ENCODE peak calls at places on chromosomes 7 and 10, in ten cellular contexts. A is A549, X is esophagus squamous epithelium, P is sigmoid colon, Q is IMR-90, G is K562, K is endothelial cell of umbilical vein, T is ovary, B is spleen, S is gastrocnemius medialis. C is an unnamed sample.

GRCh38 chr10:91374054-91374453 is 36.1 kb upstream of the HECTD2 start:
- DNase-seq in A (no peak), X (no peak), P (no peak), Q (no peak), G (no peak), K (no peak), T (no peak), B (no peak), S (no peak), C (no peak)

GRCh38 chr7:138008588-138009349 is 6.9 kb upstream of the CREB3L2 start:
- DNase-seq in A (peak; percentile 36), X (no peak), P (no peak), Q (peak; percentile 68), G (peak; percentile 84), K (peak; percentile 58), T (no peak), B (no peak), S (no peak), C (no peak)

GRCh38 chr10:88960854-88961253 is 8.3 kb upstream of the ACTA2 start:
- DNase-seq in A (no peak), X (no peak), P (no peak), Q (no peak), G (no peak), K (no peak), T (no peak), B (no peak), S (no peak), C (no peak)

GRCh38 chr10:110008518-110009339 is 945 bp downstream of the ADD3 start:
- DNase-seq in A (peak; percentile 13), X (peak; percentile 10), P (no peak), Q (no peak), G (peak; percentile 69), K (peak; percentile 38), T (peak; percentile 52), B (peak; percentile 87), S (no peak), C (peak; percentile 55)

GRCh38 chr10:58991842-58992241 is 184.6 kb upstream of the PHYHIPL start:
- DNase-seq in A (no peak), X (no peak), P (no peak), Q (no peak), G (no peak), K (no peak), T (no peak), B (no peak), S (no peak), C (no peak)

GRCh38 chr10:98293550-98294269 is 25.7 kb upstream of the LOXL4 start:
- DNase-seq in A (no peak), X (no peak), P (peak; percentile 68), Q (no peak), G (no peak), K (no peak), T (no peak), B (no peak), S (no peak), C (peak; percentile 52)

GRCh38 chr7:84002348-84002747 is 192.2 kb downstream of the SEMA3A start:
- DNase-seq in A (no peak), X (no peak), P (no peak), Q (no peak), G (no peak), K (no peak), T (no peak), B (no peak), S (no peak), C (no peak)

GRCh38 chr7:20199015-20199737 is 18.0 kb downstream of the MACC1 start:
- DNase-seq in A (no peak), X (no peak), P (no peak), Q (peak; percentile 87), G (peak; percentile 76), K (peak; percentile 83), T (no peak), B (peak; percentile 76), S (no peak), C (no peak)

GRCh38 chr7:79176859-79177477 is 276.5 kb downstream of the MAGI2 start:
- DNase-seq in A (peak; percentile 5), X (no peak), P (no peak), Q (peak; percentile 68), G (peak; percentile 6), K (peak; percentile 53), T (no peak), B (no peak), S (no peak), C (no peak)

GRCh38 chr10:50221470-50221869 is 29.8 kb downstream of the ASAH2 start:
- DNase-seq in A (no peak), X (no peak), P (no peak), Q (no peak), G (no peak), K (no peak), T (no peak), B (no peak), S (no peak), C (no peak)

GRCh38 chr10:97065686-97066679 is 119.8 kb downstream of the SLIT1 start:
- DNase-seq in A (no peak), X (no peak), P (no peak), Q (no peak), G (no peak), K (no peak), T (no peak), B (peak; percentile 37), S (no peak), C (no peak)

GRCh38 chr7:27130540-27131389 is at the start of gene HOXA4:
- DNase-seq in A (no peak), X (peak; percentile 39), P (peak; percentile 98), Q (peak; percentile 83), G (no peak), K (peak; percentile 89), T (peak; percentile 80), B (peak; percentile 91), S (peak; percentile 93), C (peak; percentile 75)

DNA sequence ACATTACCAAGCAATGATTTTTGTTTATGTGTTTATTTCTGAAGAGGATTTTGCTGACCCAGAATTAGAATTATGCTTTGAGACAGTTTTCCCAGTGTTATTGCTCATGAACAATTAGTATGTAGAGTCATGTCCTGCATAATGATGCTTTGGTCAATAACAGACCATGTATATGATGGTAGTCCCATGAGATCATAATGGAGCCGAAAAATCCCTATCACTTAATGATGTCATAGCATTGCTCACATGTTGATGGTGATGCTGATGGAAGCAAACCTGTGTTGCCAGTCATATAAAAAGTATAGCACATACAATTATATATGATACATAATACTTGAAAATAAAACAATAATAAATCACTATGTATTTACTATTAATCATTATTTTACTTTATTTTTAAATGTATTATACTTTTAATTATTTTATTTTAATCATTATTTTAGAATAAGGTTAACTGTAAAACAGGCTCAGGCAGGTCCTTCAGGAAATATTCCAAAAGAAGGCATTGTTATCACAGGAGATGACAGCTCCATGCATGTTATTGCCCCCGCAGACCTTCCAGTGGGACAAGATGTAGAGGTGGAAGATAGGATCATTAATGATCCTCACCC is 33.5 kb downstream of the AHR start:
- DNase-seq in A (no peak), X (no peak), P (no peak), Q (peak; percentile 29), G (no peak), K (no peak), T (no peak), B (no peak), S (no peak), C (no peak)
- H3K4me3 ChIP-seq in A (no peak overlapping the region), X (no peak overlapping the region), P (no peak overlapping the region), Q (no peak overlapping the region), G (no peak overlapping the region), K (no peak overlapping the region), T (no peak overlapping the region), B (no peak overlapping the region), S (no peak overlapping the region), C (no peak overlapping the region)

GRCh38 chr7:40717242-40717641 is 582.4 kb downstream of the SUGCT start:
- DNase-seq in A (peak; percentile 12), X (no peak), P (no peak), Q (peak; percentile 81), G (peak; percentile 7), K (peak; percentile 69), T (peak; percentile 62), B (no peak), S (no peak), C (peak; percentile 68)
- TF ChIP-seq POLR2A in A (no peak), X (no peak), P (no peak), Q (no peak), G (no peak), K (no peak), T (no peak), B (no peak), S (no peak), C (no peak)

DNA sequence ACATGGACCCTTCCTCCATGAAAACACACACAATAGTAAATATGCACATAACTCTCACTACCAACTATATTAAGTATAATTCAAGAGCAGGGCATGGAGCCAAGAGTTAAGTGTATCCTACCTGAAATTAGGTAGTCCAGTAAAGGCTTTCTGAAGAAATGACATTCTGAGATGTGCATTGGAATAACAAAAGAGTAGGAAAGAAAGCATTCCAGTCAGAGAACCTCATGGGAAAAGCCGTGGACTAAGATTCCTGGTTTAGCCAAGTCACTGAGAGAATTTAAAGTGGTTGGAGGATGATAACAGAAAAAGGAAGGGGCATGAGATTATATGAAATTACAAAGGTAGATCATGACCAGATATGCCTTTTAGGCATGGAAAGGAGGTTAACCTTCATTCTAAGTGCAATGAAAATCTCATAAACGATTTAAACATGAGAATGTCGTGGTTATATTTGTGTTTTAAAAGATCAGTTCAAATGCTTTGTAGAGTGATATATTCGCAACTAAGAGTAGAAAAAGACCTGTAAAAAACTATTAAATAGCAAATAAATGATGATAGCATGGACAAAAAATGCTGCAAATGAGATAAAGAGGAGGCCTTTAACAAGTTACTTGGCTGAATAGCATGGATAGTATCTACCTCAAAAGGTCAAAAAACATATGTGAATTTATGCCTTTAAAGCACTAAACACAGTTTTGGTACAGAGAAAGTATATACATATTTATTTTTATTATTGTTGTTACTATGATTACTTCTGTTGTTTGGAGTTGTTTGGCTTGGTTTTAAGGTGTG is 767.4 kb upstream of the GHITM start:
- DNase-seq in A (no peak), X (no peak), P (no peak), Q (no peak), G (no peak), K (no peak), T (no peak), B (no peak), S (no peak), C (no peak)
- H3K4me1 ChIP-seq in A (no peaks in the 10 kb centered on the region), X (no peaks in the 10 kb centered on the region), P (no peaks in the 10 kb centered on the region), Q (no peaks in the 10 kb centered on the region), G (no peaks in the 10 kb centered on the region), K (no peaks in the 10 kb centered on the region), T (no peaks in the 10 kb centered on the region), B (no peaks in the 10 kb centered on the region), S (no peaks in the 10 kb centered on the region), C (no peaks in the 10 kb centered on the region)

DNA sequence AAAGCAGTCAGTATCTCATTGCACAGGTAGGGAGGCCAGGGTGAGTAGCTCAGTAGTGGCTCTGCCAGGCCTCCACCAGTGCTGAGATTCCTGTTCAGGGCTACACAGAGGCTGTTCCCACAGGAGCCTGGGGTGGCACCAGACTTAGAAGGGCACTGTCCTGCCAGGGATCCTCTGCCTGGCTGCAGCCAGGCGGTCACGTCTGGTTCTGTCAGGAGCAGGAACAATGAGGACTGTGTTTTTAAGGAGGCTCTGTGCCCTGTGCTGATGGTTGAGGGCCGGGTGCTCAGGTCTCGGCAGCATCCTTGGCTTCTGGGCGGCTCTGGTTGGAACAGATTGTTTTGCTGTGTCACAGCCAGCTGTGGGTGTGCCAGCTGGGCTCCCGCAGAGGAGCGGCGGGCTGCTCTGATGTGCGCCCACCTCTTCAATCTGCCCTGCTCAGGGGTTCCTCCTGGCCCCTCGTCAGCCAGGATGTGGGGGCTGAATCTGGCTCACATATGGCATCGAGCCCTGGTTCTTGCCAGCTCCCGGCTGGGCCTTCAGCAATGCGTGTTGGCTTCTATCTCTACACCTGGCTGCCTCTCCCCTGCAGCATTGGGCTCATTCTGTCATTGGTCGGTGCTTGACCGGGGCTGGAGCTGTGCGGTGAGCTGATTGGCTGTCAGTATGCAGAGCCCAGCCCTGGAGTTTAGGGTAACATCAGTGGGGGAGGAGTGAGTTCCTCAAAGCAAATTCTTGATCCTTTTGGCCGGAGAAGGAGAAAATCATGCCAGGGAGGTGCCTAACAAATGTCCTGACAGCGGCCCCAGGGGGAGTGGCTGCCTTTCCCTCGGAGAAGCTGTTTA is 41.2 kb downstream of the TACR2 start:
- DNase-seq in A (no peak), X (no peak), P (peak; percentile 82), Q (no peak), G (no peak), K (no peak), T (peak; percentile 53), B (no peak), S (peak; percentile 83), C (peak; percentile 54)
- H3K4me3 ChIP-seq in A (no peak overlapping the region), X (no peak overlapping the region), P (peak overlapping the region; percentile 24), Q (no peak overlapping the region), G (no peak overlapping the region), K (no peak overlapping the region), T (no peak overlapping the region), B (no peak overlapping the region), S (peak overlapping the region; percentile 26), C (no peak overlapping the region)

C was measured in heart left ventricle.